ENCODE peak calls at places on chromosomes 1 and 21, in five cellular contexts. One of them, this sample, is unnamed.

GRCh38 chr1:201461783-201462441 is 7.1 kb downstream of the PHLDA3 start:
- DNase-seq in PC-3: peak; percentile 100
- DNase-seq in epithelial cell of proximal tubule: peak; percentile 83
- DNase-seq in fibroblast of lung: peak; percentile 99
- DNase-seq in cardiac fibroblast: peak; percentile 97
- DNase-seq in this sample: peak; percentile 99

GRCh38 chr1:93598396-93598795 is 83.2 kb downstream of the BCAR3 start:
- DNase-seq in PC-3: no peak
- DNase-seq in epithelial cell of proximal tubule: no peak
- DNase-seq in fibroblast of lung: no peak
- DNase-seq in cardiac fibroblast: no peak
- DNase-seq in this sample: no peak

GRCh38 chr21:31612889-31613785 is 46.4 kb upstream of the SOD1 start:
- DNase-seq in PC-3: peak; percentile 29
- DNase-seq in epithelial cell of proximal tubule: no peak
- DNase-seq in fibroblast of lung: no peak
- DNase-seq in cardiac fibroblast: no peak
- DNase-seq in this sample: no peak

GRCh38 chr1:97017895-97018294 is 296.3 kb downstream of the PTBP2 start:
- DNase-seq in PC-3: peak; percentile 60
- DNase-seq in epithelial cell of proximal tubule: no peak
- DNase-seq in fibroblast of lung: no peak
- DNase-seq in cardiac fibroblast: no peak
- DNase-seq in this sample: peak; percentile 12

GRCh38 chr1:228853637-228854036 is 118.4 kb downstream of the RHOU start:
- DNase-seq in PC-3: no peak
- DNase-seq in epithelial cell of proximal tubule: no peak
- DNase-seq in fibroblast of lung: no peak
- DNase-seq in cardiac fibroblast: no peak
- DNase-seq in this sample: no peak

GRCh38 chr1:202306535-202307345 is 35.0 kb downstream of the UBE2T start:
- DNase-seq in PC-3: no peak
- DNase-seq in epithelial cell of proximal tubule: no peak
- DNase-seq in fibroblast of lung: no peak
- DNase-seq in cardiac fibroblast: no peak
- DNase-seq in this sample: no peak

GRCh38 chr1:185159966-185160365 is 3.0 kb downstream of the SWT1 start:
- DNase-seq in PC-3: no peak
- DNase-seq in epithelial cell of proximal tubule: no peak
- DNase-seq in fibroblast of lung: no peak
- DNase-seq in cardiac fibroblast: no peak
- DNase-seq in this sample: no peak

GRCh38 chr21:36029309-36029708 is 31.0 kb downstream of the SETD4 start:
- DNase-seq in PC-3: no peak
- DNase-seq in epithelial cell of proximal tubule: no peak
- DNase-seq in fibroblast of lung: no peak
- DNase-seq in cardiac fibroblast: no peak
- DNase-seq in this sample: no peak

GRCh38 chr1:75908717-75909152 is 23.5 kb downstream of the ASB17 start:
- DNase-seq in PC-3: peak; percentile 69
- DNase-seq in epithelial cell of proximal tubule: peak; percentile 19
- DNase-seq in fibroblast of lung: peak; percentile 73
- DNase-seq in cardiac fibroblast: peak; percentile 68
- DNase-seq in this sample: peak; percentile 58

GRCh38 chr1:21673277-21673780 is 4.2 kb upstream of the RAP1GAP start:
- DNase-seq in PC-3: peak; percentile 4
- DNase-seq in epithelial cell of proximal tubule: no peak
- DNase-seq in fibroblast of lung: peak; percentile 78
- DNase-seq in cardiac fibroblast: peak; percentile 97
- DNase-seq in this sample: peak; percentile 56

GRCh38 chr1:228208831-228209524 is 1.1 kb downstream of the OBSCN start:
- DNase-seq in PC-3: no peak
- DNase-seq in epithelial cell of proximal tubule: no peak
- DNase-seq in fibroblast of lung: no peak
- DNase-seq in cardiac fibroblast: no peak
- DNase-seq in this sample: no peak

GRCh38 chr1:149848340-149848771 is 51.0 kb upstream of the BOLA1 start:
- DNase-seq in PC-3: peak; percentile 39
- DNase-seq in epithelial cell of proximal tubule: no peak
- DNase-seq in fibroblast of lung: peak; percentile 1
- DNase-seq in cardiac fibroblast: no peak
- DNase-seq in this sample: peak; percentile 1
- H3K4me3 ChIP-seq in PC-3: peak overlapping the region; percentile 90
- H3K4me3 ChIP-seq in epithelial cell of proximal tubule: no peak overlapping the region
- H3K4me3 ChIP-seq in fibroblast of lung: no peak overlapping the region
- H3K4me3 ChIP-seq in cardiac fibroblast: no peak overlapping the region
- H3K4me3 ChIP-seq in this sample: no peak overlapping the region

GRCh38 chr21:45293214-45293725 is 5.6 kb upstream of the POFUT2 start:
- DNase-seq in PC-3: peak; percentile 29
- DNase-seq in epithelial cell of proximal tubule: no peak
- DNase-seq in fibroblast of lung: peak; percentile 38
- DNase-seq in cardiac fibroblast: no peak
- DNase-seq in this sample: no peak

GRCh38 chr21:45293726-45294401 is 6.2 kb upstream of the POFUT2 start:
- DNase-seq in PC-3: no peak
- DNase-seq in epithelial cell of proximal tubule: no peak
- DNase-seq in fibroblast of lung: no peak
- DNase-seq in cardiac fibroblast: no peak
- DNase-seq in this sample: no peak

GRCh38 chr21:45295576-45296365 is 8.1 kb upstream of the POFUT2 start:
- DNase-seq in PC-3: peak; percentile 84
- DNase-seq in epithelial cell of proximal tubule: no peak
- DNase-seq in fibroblast of lung: peak; percentile 72
- DNase-seq in cardiac fibroblast: peak; percentile 59
- DNase-seq in this sample: no peak

GRCh38 chr21:45296638-45297037 is 8.9 kb upstream of the POFUT2 start:
- DNase-seq in PC-3: no peak
- DNase-seq in epithelial cell of proximal tubule: no peak
- DNase-seq in fibroblast of lung: no peak
- DNase-seq in cardiac fibroblast: no peak
- DNase-seq in this sample: no peak

GRCh38 chr21:45294509-45295291 is 7.0 kb upstream of the POFUT2 start:
- DNase-seq in PC-3: peak; percentile 92
- DNase-seq in epithelial cell of proximal tubule: no peak
- DNase-seq in fibroblast of lung: peak; percentile 100
- DNase-seq in cardiac fibroblast: peak; percentile 99
- DNase-seq in this sample: peak; percentile 90
- H3K4me3 ChIP-seq in PC-3: no peak overlapping the region
- H3K4me3 ChIP-seq in epithelial cell of proximal tubule: no peak overlapping the region
- H3K4me3 ChIP-seq in fibroblast of lung: no peak overlapping the region
- H3K4me3 ChIP-seq in cardiac fibroblast: peak overlapping the region; percentile 10
- H3K4me3 ChIP-seq in this sample: peak overlapping the region; percentile 46

GRCh38 chr1:145977486-145978476 is 13.3 kb downstream of the POLR3GL start:
- DNase-seq in PC-3: peak; percentile 90
- DNase-seq in epithelial cell of proximal tubule: no peak
- DNase-seq in fibroblast of lung: peak; percentile 91
- DNase-seq in cardiac fibroblast: peak; percentile 92
- DNase-seq in this sample: peak; percentile 72

GRCh38 chr1:145977016-145977415 is 12.5 kb downstream of the POLR3GL start:
- DNase-seq in PC-3: no peak
- DNase-seq in epithelial cell of proximal tubule: no peak
- DNase-seq in fibroblast of lung: no peak
- DNase-seq in cardiac fibroblast: no peak
- DNase-seq in this sample: no peak

GRCh38 chr1:145975216-145975615 is 10.7 kb downstream of the POLR3GL start:
- DNase-seq in PC-3: no peak
- DNase-seq in epithelial cell of proximal tubule: no peak
- DNase-seq in fibroblast of lung: no peak
- DNase-seq in cardiac fibroblast: no peak
- DNase-seq in this sample: peak; percentile 65

GRCh38 chr1:145972580-145972979 is 8.1 kb downstream of the POLR3GL start:
- DNase-seq in PC-3: no peak
- DNase-seq in epithelial cell of proximal tubule: no peak
- DNase-seq in fibroblast of lung: no peak
- DNase-seq in cardiac fibroblast: no peak
- DNase-seq in this sample: no peak

GRCh38 chr1:145974721-145975120 is 10.2 kb downstream of the POLR3GL start:
- DNase-seq in PC-3: no peak
- DNase-seq in epithelial cell of proximal tubule: no peak
- DNase-seq in fibroblast of lung: no peak
- DNase-seq in cardiac fibroblast: no peak
- DNase-seq in this sample: no peak
- H3K4me3 ChIP-seq in PC-3: no peak overlapping the region
- H3K4me3 ChIP-seq in epithelial cell of proximal tubule: no peak overlapping the region
- H3K4me3 ChIP-seq in fibroblast of lung: no peak overlapping the region
- H3K4me3 ChIP-seq in cardiac fibroblast: no peak overlapping the region
- H3K4me3 ChIP-seq in this sample: no peak overlapping the region

GRCh38 chr1:164562947-164563346 is 4.0 kb downstream of the PBX1 start:
- DNase-seq in PC-3: no peak
- DNase-seq in epithelial cell of proximal tubule: no peak
- DNase-seq in fibroblast of lung: peak; percentile 20
- DNase-seq in cardiac fibroblast: no peak
- DNase-seq in this sample: no peak
- H3K4me3 ChIP-seq in PC-3: no peak overlapping the region
- H3K4me3 ChIP-seq in epithelial cell of proximal tubule: peak overlapping the region; percentile 56
- H3K4me3 ChIP-seq in fibroblast of lung: peak overlapping the region; percentile 53
- H3K4me3 ChIP-seq in cardiac fibroblast: peak overlapping the region; percentile 69
- H3K4me3 ChIP-seq in this sample: peak overlapping the region; percentile 74

GRCh38 chr1:160207751-160208150 is 2.6 kb downstream of the PEA15 start:
- DNase-seq in PC-3: no peak
- DNase-seq in epithelial cell of proximal tubule: no peak
- DNase-seq in fibroblast of lung: no peak
- DNase-seq in cardiac fibroblast: no peak
- DNase-seq in this sample: peak; percentile 86
- H3K4me3 ChIP-seq in PC-3: no peak overlapping the region
- H3K4me3 ChIP-seq in epithelial cell of proximal tubule: no peak overlapping the region
- H3K4me3 ChIP-seq in fibroblast of lung: no peak overlapping the region
- H3K4me3 ChIP-seq in cardiac fibroblast: no peak overlapping the region
- H3K4me3 ChIP-seq in this sample: no peak overlapping the region

DNA sequence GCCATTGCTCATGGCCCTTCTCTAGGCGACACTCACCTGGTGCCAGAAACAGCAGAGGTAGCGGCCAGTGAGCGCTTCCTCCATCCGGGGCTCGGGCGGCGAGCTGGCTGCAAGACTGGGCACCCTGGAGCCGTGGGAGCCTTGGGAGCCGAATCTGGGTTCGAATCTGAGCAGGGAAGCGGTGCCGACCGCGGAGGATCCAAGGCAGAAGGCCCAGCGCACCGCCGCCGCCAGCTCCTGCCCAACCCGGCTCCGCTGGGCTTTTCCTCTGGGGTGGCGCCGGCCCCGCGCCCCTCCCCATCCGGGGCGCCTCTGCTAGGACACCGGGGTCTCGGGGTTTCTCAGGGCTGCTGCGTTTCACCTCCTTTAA is 1.7 kb upstream of the PRDM16 start:
- DNase-seq in PC-3: no peak
- DNase-seq in epithelial cell of proximal tubule: no peak
- DNase-seq in fibroblast of lung: no peak
- DNase-seq in cardiac fibroblast: no peak
- DNase-seq in this sample: no peak
- H3K4me3 ChIP-seq in PC-3: no peak overlapping the region
- H3K4me3 ChIP-seq in epithelial cell of proximal tubule: no peak overlapping the region
- H3K4me3 ChIP-seq in fibroblast of lung: no peak overlapping the region
- H3K4me3 ChIP-seq in cardiac fibroblast: no peak overlapping the region
- H3K4me3 ChIP-seq in this sample: no peak overlapping the region

DNA sequence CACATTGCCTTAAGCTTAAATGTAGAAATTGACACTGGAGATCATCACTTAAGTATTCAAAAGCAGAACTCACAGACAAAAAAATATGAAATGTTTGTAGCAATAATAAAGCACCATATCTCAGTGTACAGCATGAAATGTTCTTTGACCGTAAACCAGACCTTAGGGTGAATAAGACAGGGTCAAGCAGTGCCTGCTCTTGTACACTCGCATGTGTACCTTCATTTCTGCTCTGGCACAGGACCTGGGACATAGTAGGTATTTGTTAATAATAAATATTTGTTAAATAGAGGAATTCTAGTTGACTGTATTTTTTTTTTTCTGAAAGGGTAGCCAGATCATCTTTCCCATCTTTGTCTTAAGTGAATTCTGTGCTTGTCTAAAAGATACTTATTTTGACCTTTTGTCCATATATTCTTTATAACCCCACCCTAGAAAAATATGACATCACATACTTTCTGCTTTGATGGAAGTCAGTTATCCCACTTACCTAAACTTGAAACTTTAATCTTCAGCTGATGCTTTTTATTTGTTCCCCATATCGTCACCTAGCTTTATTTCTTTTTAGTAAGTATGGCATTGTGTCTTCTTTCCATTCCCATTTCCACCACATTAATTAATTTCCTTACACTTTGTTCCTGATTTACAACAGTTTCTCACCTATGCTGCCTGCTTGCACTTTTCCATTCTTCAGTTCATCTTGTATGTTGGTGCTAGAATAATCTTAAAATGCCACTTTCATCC is 1.7 kb downstream of the CDC7 start:
- DNase-seq in PC-3: peak; percentile 3
- DNase-seq in epithelial cell of proximal tubule: no peak
- DNase-seq in fibroblast of lung: no peak
- DNase-seq in cardiac fibroblast: no peak
- DNase-seq in this sample: peak; percentile 12
- H3K4me3 ChIP-seq in PC-3: peak overlapping the region; percentile 78
- H3K4me3 ChIP-seq in epithelial cell of proximal tubule: peak overlapping the region; percentile 79
- H3K4me3 ChIP-seq in fibroblast of lung: peak overlapping the region; percentile 75
- H3K4me3 ChIP-seq in cardiac fibroblast: peak overlapping the region; percentile 83
- H3K4me3 ChIP-seq in this sample: peak overlapping the region; percentile 76

This sample was measured in SJCRH30.